ENCODE peak calls at places on chromosomes 4 and X, in six cellular contexts. One of them, this sample, is unnamed.

GRCh38 chr4:61911313-61911756 is 711.2 kb downstream of the ADGRL3 start:
- DNase-seq in B cell: no peak
- DNase-seq in stimulated activated naive CD4-positive, alpha-beta T cell: no peak
- DNase-seq in colonic mucosa: no peak
- DNase-seq in stimulated activated CD4-positive, alpha-beta T cell treated with anti-CD3 and anti-CD28 coated beads, Interleukin-15, amount 100 ng/mL, for 24 hours: no peak
- DNase-seq in COR-L47: no peak
- DNase-seq in this sample: no peak

GRCh38 chr4:2087170-2087569 is 28.0 kb downstream of the NAT8L start:
- DNase-seq in B cell: no peak
- DNase-seq in stimulated activated naive CD4-positive, alpha-beta T cell: no peak
- DNase-seq in colonic mucosa: no peak
- DNase-seq in stimulated activated CD4-positive, alpha-beta T cell treated with anti-CD3 and anti-CD28 coated beads, Interleukin-15, amount 100 ng/mL, for 24 hours: no peak
- DNase-seq in COR-L47: no peak
- DNase-seq in this sample: no peak

GRCh38 chrX:17494231-17494630 is 119.2 kb downstream of the NHS start:
- DNase-seq in B cell: no peak
- DNase-seq in stimulated activated naive CD4-positive, alpha-beta T cell: no peak
- DNase-seq in colonic mucosa: no peak
- DNase-seq in stimulated activated CD4-positive, alpha-beta T cell treated with anti-CD3 and anti-CD28 coated beads, Interleukin-15, amount 100 ng/mL, for 24 hours: no peak
- DNase-seq in COR-L47: no peak
- DNase-seq in this sample: peak

GRCh38 chr4:15756361-15756861 is 21.7 kb upstream of the CD38 start:
- DNase-seq in B cell: peak
- DNase-seq in stimulated activated naive CD4-positive, alpha-beta T cell: peak
- DNase-seq in colonic mucosa: peak
- DNase-seq in stimulated activated CD4-positive, alpha-beta T cell treated with anti-CD3 and anti-CD28 coated beads, Interleukin-15, amount 100 ng/mL, for 24 hours: peak
- DNase-seq in COR-L47: no peak
- DNase-seq in this sample: no peak

GRCh38 chr4:40314951-40315350 is 20.2 kb upstream of the CHRNA9 start:
- DNase-seq in B cell: no peak
- DNase-seq in stimulated activated naive CD4-positive, alpha-beta T cell: no peak
- DNase-seq in colonic mucosa: no peak
- DNase-seq in stimulated activated CD4-positive, alpha-beta T cell treated with anti-CD3 and anti-CD28 coated beads, Interleukin-15, amount 100 ng/mL, for 24 hours: no peak
- DNase-seq in COR-L47: no peak
- DNase-seq in this sample: no peak

GRCh38 chrX:538311-538710 is 92.3 kb upstream of the SHOX start:
- DNase-seq in B cell: no peak
- DNase-seq in stimulated activated naive CD4-positive, alpha-beta T cell: no peak
- DNase-seq in colonic mucosa: no peak
- DNase-seq in stimulated activated CD4-positive, alpha-beta T cell treated with anti-CD3 and anti-CD28 coated beads, Interleukin-15, amount 100 ng/mL, for 24 hours: no peak
- DNase-seq in COR-L47: no peak
- DNase-seq in this sample: no peak

GRCh38 chrX:23844502-23845138 is 61.6 kb downstream of the SAT1 start:
- DNase-seq in B cell: no peak
- DNase-seq in stimulated activated naive CD4-positive, alpha-beta T cell: no peak
- DNase-seq in colonic mucosa: peak
- DNase-seq in stimulated activated CD4-positive, alpha-beta T cell treated with anti-CD3 and anti-CD28 coated beads, Interleukin-15, amount 100 ng/mL, for 24 hours: no peak
- DNase-seq in COR-L47: no peak
- DNase-seq in this sample: no peak

GRCh38 chr4:62018537-62018936 is 818.4 kb downstream of the ADGRL3 start:
- DNase-seq in B cell: no peak
- DNase-seq in stimulated activated naive CD4-positive, alpha-beta T cell: no peak
- DNase-seq in colonic mucosa: no peak
- DNase-seq in stimulated activated CD4-positive, alpha-beta T cell treated with anti-CD3 and anti-CD28 coated beads, Interleukin-15, amount 100 ng/mL, for 24 hours: no peak
- DNase-seq in COR-L47: no peak
- DNase-seq in this sample: no peak

GRCh38 chr4:87589531-87589930 is 18.8 kb upstream of the DSPP start:
- DNase-seq in B cell: no peak
- DNase-seq in stimulated activated naive CD4-positive, alpha-beta T cell: no peak
- DNase-seq in colonic mucosa: no peak
- DNase-seq in stimulated activated CD4-positive, alpha-beta T cell treated with anti-CD3 and anti-CD28 coated beads, Interleukin-15, amount 100 ng/mL, for 24 hours: no peak
- DNase-seq in COR-L47: no peak
- DNase-seq in this sample: peak

GRCh38 chr4:94767446-94767845 is 9.7 kb downstream of the BMPR1B start:
- DNase-seq in B cell: no peak
- DNase-seq in stimulated activated naive CD4-positive, alpha-beta T cell: no peak
- DNase-seq in colonic mucosa: no peak
- DNase-seq in stimulated activated CD4-positive, alpha-beta T cell treated with anti-CD3 and anti-CD28 coated beads, Interleukin-15, amount 100 ng/mL, for 24 hours: no peak
- DNase-seq in COR-L47: no peak
- DNase-seq in this sample: no peak

GRCh38 chrX:15781964-15782711 is 8.1 kb upstream of the ZRSR2 start:
- DNase-seq in B cell: peak
- DNase-seq in stimulated activated naive CD4-positive, alpha-beta T cell: no peak
- DNase-seq in colonic mucosa: no peak
- DNase-seq in stimulated activated CD4-positive, alpha-beta T cell treated with anti-CD3 and anti-CD28 coated beads, Interleukin-15, amount 100 ng/mL, for 24 hours: no peak
- DNase-seq in COR-L47: no peak
- DNase-seq in this sample: no peak

GRCh38 chrX:33808636-33809035 is 323.5 kb downstream of the FAM47A start:
- DNase-seq in B cell: no peak
- DNase-seq in stimulated activated naive CD4-positive, alpha-beta T cell: no peak
- DNase-seq in colonic mucosa: no peak
- DNase-seq in stimulated activated CD4-positive, alpha-beta T cell treated with anti-CD3 and anti-CD28 coated beads, Interleukin-15, amount 100 ng/mL, for 24 hours: no peak
- DNase-seq in COR-L47: no peak
- DNase-seq in this sample: no peak

GRCh38 chr4:1154523-1155182 is 17.7 kb downstream of the SPON2 start:
- DNase-seq in B cell: no peak
- DNase-seq in stimulated activated naive CD4-positive, alpha-beta T cell: no peak
- DNase-seq in colonic mucosa: no peak
- DNase-seq in stimulated activated CD4-positive, alpha-beta T cell treated with anti-CD3 and anti-CD28 coated beads, Interleukin-15, amount 100 ng/mL, for 24 hours: no peak
- DNase-seq in COR-L47: no peak
- DNase-seq in this sample: no peak

GRCh38 chr4:1728061-1728980 is 7.0 kb downstream of the TACC3 start:
- DNase-seq in B cell: no peak
- DNase-seq in stimulated activated naive CD4-positive, alpha-beta T cell: no peak
- DNase-seq in colonic mucosa: no peak
- DNase-seq in stimulated activated CD4-positive, alpha-beta T cell treated with anti-CD3 and anti-CD28 coated beads, Interleukin-15, amount 100 ng/mL, for 24 hours: no peak
- DNase-seq in COR-L47: no peak
- DNase-seq in this sample: no peak

GRCh38 chr4:44422912-44423311 is 25.7 kb downstream of the KCTD8 start:
- DNase-seq in B cell: no peak
- DNase-seq in stimulated activated naive CD4-positive, alpha-beta T cell: no peak
- DNase-seq in colonic mucosa: no peak
- DNase-seq in stimulated activated CD4-positive, alpha-beta T cell treated with anti-CD3 and anti-CD28 coated beads, Interleukin-15, amount 100 ng/mL, for 24 hours: no peak
- DNase-seq in COR-L47: no peak
- DNase-seq in this sample: no peak

GRCh38 chr4:8435656-8436121 is 4.8 kb downstream of the ACOX3 start:
- DNase-seq in B cell: peak
- DNase-seq in stimulated activated naive CD4-positive, alpha-beta T cell: no peak
- DNase-seq in colonic mucosa: no peak
- DNase-seq in stimulated activated CD4-positive, alpha-beta T cell treated with anti-CD3 and anti-CD28 coated beads, Interleukin-15, amount 100 ng/mL, for 24 hours: peak
- DNase-seq in COR-L47: no peak
- DNase-seq in this sample: peak

GRCh38 chr4:2723751-2724150 is 32.4 kb downstream of the TNIP2 start:
- DNase-seq in B cell: no peak
- DNase-seq in stimulated activated naive CD4-positive, alpha-beta T cell: no peak
- DNase-seq in colonic mucosa: no peak
- DNase-seq in stimulated activated CD4-positive, alpha-beta T cell treated with anti-CD3 and anti-CD28 coated beads, Interleukin-15, amount 100 ng/mL, for 24 hours: no peak
- DNase-seq in COR-L47: no peak
- DNase-seq in this sample: peak